ENCODE peak calls at places on chromosomes 3 and 15, in seven cellular contexts. One of them, this sample, is unnamed.

GRCh38 chr3:110620118-110620517 is 451.5 kb upstream of the NECTIN3 start:
- DNase-seq in lower leg skin: no peak
- DNase-seq in hippocampal formation: no peak
- DNase-seq in colonic mucosa: no peak
- DNase-seq in GM23248: no peak
- DNase-seq in neural crest cell: no peak
- DNase-seq in suprapubic skin: no peak
- DNase-seq in this sample: no peak

GRCh38 chr15:33644319-33644718 is 324.0 kb upstream of the CHRM5 start:
- DNase-seq in suprapubic skin: no peak
- DNase-seq in hippocampal formation: no peak
- DNase-seq in GM23248: no peak
- DNase-seq in lower leg skin: no peak
- DNase-seq in neural crest cell: no peak
- DNase-seq in colonic mucosa: no peak
- DNase-seq in this sample: no peak

GRCh38 chr15:45637552-45638033 is 2.8 kb downstream of the SQOR start:
- DNase-seq in lower leg skin: peak; percentile 89
- DNase-seq in hippocampal formation: peak; percentile 32
- DNase-seq in GM23248: peak; percentile 85
- DNase-seq in colonic mucosa: peak; percentile 76
- DNase-seq in neural crest cell: no peak
- DNase-seq in suprapubic skin: no peak
- DNase-seq in this sample: no peak

GRCh38 chr3:117526485-117527079 is 817.0 kb downstream of the TUSC7 start:
- DNase-seq in GM23248: peak; percentile 57
- DNase-seq in colonic mucosa: peak; percentile 27
- DNase-seq in suprapubic skin: no peak
- DNase-seq in hippocampal formation: peak; percentile 50
- DNase-seq in lower leg skin: no peak
- DNase-seq in neural crest cell: peak; percentile 15
- DNase-seq in this sample: no peak

GRCh38 chr15:87604857-87605446 is 651.6 kb downstream of the NTRK3 start:
- DNase-seq in hippocampal formation: no peak
- DNase-seq in colonic mucosa: no peak
- DNase-seq in GM23248: peak; percentile 18
- DNase-seq in lower leg skin: no peak
- DNase-seq in neural crest cell: peak; percentile 34
- DNase-seq in suprapubic skin: no peak
- DNase-seq in this sample: no peak

GRCh38 chr3:42790714-42791229 is 13.5 kb downstream of the HIGD1A start:
- DNase-seq in GM23248: no peak
- DNase-seq in colonic mucosa: no peak
- DNase-seq in suprapubic skin: no peak
- DNase-seq in neural crest cell: no peak
- DNase-seq in lower leg skin: no peak
- DNase-seq in hippocampal formation: no peak
- DNase-seq in this sample: no peak

GRCh38 chr3:134803051-134803505 is 8.0 kb downstream of the EPHB1 start:
- DNase-seq in lower leg skin: no peak
- DNase-seq in neural crest cell: no peak
- DNase-seq in colonic mucosa: no peak
- DNase-seq in suprapubic skin: no peak
- DNase-seq in GM23248: no peak
- DNase-seq in hippocampal formation: no peak
- DNase-seq in this sample: peak; percentile 28

GRCh38 chr15:74130849-74131617 is 647 bp downstream of the ISLR2 start:
- DNase-seq in lower leg skin: no peak
- DNase-seq in neural crest cell: no peak
- DNase-seq in colonic mucosa: no peak
- DNase-seq in hippocampal formation: no peak
- DNase-seq in GM23248: no peak
- DNase-seq in suprapubic skin: no peak
- DNase-seq in this sample: no peak

GRCh38 chr15:90667063-90667754 is 49.9 kb upstream of the BLM start:
- DNase-seq in lower leg skin: no peak
- DNase-seq in neural crest cell: no peak
- DNase-seq in GM23248: peak; percentile 21
- DNase-seq in hippocampal formation: no peak
- DNase-seq in colonic mucosa: no peak
- DNase-seq in suprapubic skin: no peak
- DNase-seq in this sample: no peak

GRCh38 chr3:112973325-112974177 is 1.4 kb downstream of the CD200R1 start:
- DNase-seq in lower leg skin: no peak
- DNase-seq in suprapubic skin: no peak
- DNase-seq in colonic mucosa: no peak
- DNase-seq in GM23248: no peak
- DNase-seq in hippocampal formation: no peak
- DNase-seq in neural crest cell: no peak
- DNase-seq in this sample: no peak

GRCh38 chr15:32849769-32850668 is 132.2 kb downstream of the GREM1 start:
- DNase-seq in colonic mucosa: no peak
- DNase-seq in hippocampal formation: no peak
- DNase-seq in suprapubic skin: no peak
- DNase-seq in GM23248: peak; percentile 89
- DNase-seq in neural crest cell: no peak
- DNase-seq in lower leg skin: no peak
- DNase-seq in this sample: no peak

GRCh38 chr15:49908571-49909295 is 210.3 kb downstream of the ATP8B4 start:
- DNase-seq in colonic mucosa: no peak
- DNase-seq in suprapubic skin: no peak
- DNase-seq in GM23248: no peak
- DNase-seq in neural crest cell: no peak
- DNase-seq in lower leg skin: no peak
- DNase-seq in hippocampal formation: no peak
- DNase-seq in this sample: no peak

GRCh38 chr3:184110316-184110725 is 13.5 kb downstream of the HTR3E start:
- DNase-seq in lower leg skin: no peak
- DNase-seq in neural crest cell: no peak
- DNase-seq in hippocampal formation: no peak
- DNase-seq in GM23248: peak; percentile 39
- DNase-seq in suprapubic skin: no peak
- DNase-seq in colonic mucosa: no peak
- DNase-seq in this sample: no peak

GRCh38 chr15:71708741-71709140 is 101.6 kb upstream of the NR2E3 start:
- DNase-seq in lower leg skin: no peak
- DNase-seq in suprapubic skin: no peak
- DNase-seq in hippocampal formation: no peak
- DNase-seq in neural crest cell: no peak
- DNase-seq in colonic mucosa: no peak
- DNase-seq in GM23248: peak; percentile 36
- DNase-seq in this sample: no peak

GRCh38 chr3:192571197-192571791 is 156.0 kb downstream of the FGF12 start:
- DNase-seq in suprapubic skin: no peak
- DNase-seq in GM23248: peak; percentile 82
- DNase-seq in lower leg skin: no peak
- DNase-seq in hippocampal formation: no peak
- DNase-seq in colonic mucosa: peak; percentile 17
- DNase-seq in neural crest cell: no peak
- DNase-seq in this sample: no peak

GRCh38 chr15:26910715-26911114 is 43.9 kb downstream of the GABRA5 start:
- DNase-seq in suprapubic skin: no peak
- DNase-seq in neural crest cell: no peak
- DNase-seq in lower leg skin: no peak
- DNase-seq in hippocampal formation: no peak
- DNase-seq in colonic mucosa: no peak
- DNase-seq in GM23248: no peak
- DNase-seq in this sample: no peak

GRCh38 chr3:167863811-167864558 is 128.5 kb downstream of the SERPINI1 start:
- DNase-seq in colonic mucosa: no peak
- DNase-seq in suprapubic skin: no peak
- DNase-seq in hippocampal formation: no peak
- DNase-seq in lower leg skin: no peak
- DNase-seq in neural crest cell: no peak
- DNase-seq in GM23248: no peak
- DNase-seq in this sample: no peak

GRCh38 chr15:90362936-90363212 is 10.8 kb downstream of the ZNF774 start:
- DNase-seq in suprapubic skin: no peak
- DNase-seq in colonic mucosa: no peak
- DNase-seq in lower leg skin: no peak
- DNase-seq in neural crest cell: no peak
- DNase-seq in GM23248: peak; percentile 97
- DNase-seq in hippocampal formation: no peak
- DNase-seq in this sample: no peak

GRCh38 chr15:40743921-40744809 is 10.9 kb downstream of the RMDN3 start:
- DNase-seq in suprapubic skin: peak; percentile 46
- DNase-seq in lower leg skin: no peak
- DNase-seq in GM23248: peak; percentile 93
- DNase-seq in neural crest cell: no peak
- DNase-seq in hippocampal formation: no peak
- DNase-seq in colonic mucosa: peak; percentile 22
- DNase-seq in this sample: no peak

GRCh38 chr3:12966847-12967750 is 106.1 kb downstream of the IQSEC1 start:
- DNase-seq in GM23248: peak; percentile 59
- DNase-seq in colonic mucosa: peak; percentile 34
- DNase-seq in neural crest cell: peak; percentile 32
- DNase-seq in suprapubic skin: peak; percentile 78
- DNase-seq in lower leg skin: no peak
- DNase-seq in hippocampal formation: no peak
- DNase-seq in this sample: no peak

GRCh38 chr3:122415104-122415744 is 638 bp downstream of the WDR5B start:
- DNase-seq in neural crest cell: no peak
- DNase-seq in suprapubic skin: no peak
- DNase-seq in GM23248: peak; percentile 67
- DNase-seq in colonic mucosa: peak; percentile 55
- DNase-seq in hippocampal formation: no peak
- DNase-seq in lower leg skin: no peak
- DNase-seq in this sample: no peak

GRCh38 chr15:90019611-90020010 is 18.5 kb downstream of the ZNF710 start:
- DNase-seq in suprapubic skin: no peak
- DNase-seq in colonic mucosa: no peak
- DNase-seq in GM23248: no peak
- DNase-seq in lower leg skin: no peak
- DNase-seq in hippocampal formation: no peak
- DNase-seq in neural crest cell: no peak
- DNase-seq in this sample: peak; percentile 71

GRCh38 chr15:36356978-36357582 is 222.3 kb upstream of the CDIN1 start:
- DNase-seq in hippocampal formation: no peak
- DNase-seq in suprapubic skin: no peak
- DNase-seq in GM23248: peak; percentile 84
- DNase-seq in lower leg skin: no peak
- DNase-seq in neural crest cell: no peak
- DNase-seq in colonic mucosa: no peak
- DNase-seq in this sample: no peak

GRCh38 chr3:24069045-24069444 is 124.0 kb downstream of the NR1D2 start:
- DNase-seq in suprapubic skin: no peak
- DNase-seq in hippocampal formation: no peak
- DNase-seq in GM23248: peak; percentile 20
- DNase-seq in neural crest cell: no peak
- DNase-seq in colonic mucosa: no peak
- DNase-seq in lower leg skin: no peak
- DNase-seq in this sample: no peak

GRCh38 chr3:14335774-14336413 is 66.5 kb upstream of the SLC6A6 start:
- DNase-seq in hippocampal formation: no peak
- DNase-seq in colonic mucosa: no peak
- DNase-seq in lower leg skin: no peak
- DNase-seq in suprapubic skin: peak; percentile 25
- DNase-seq in GM23248: no peak
- DNase-seq in neural crest cell: no peak
- DNase-seq in this sample: no peak

GRCh38 chr3:192825657-192826200 is 91.9 kb downstream of the MB21D2 start:
- DNase-seq in neural crest cell: no peak
- DNase-seq in hippocampal formation: no peak
- DNase-seq in colonic mucosa: peak; percentile 22
- DNase-seq in lower leg skin: no peak
- DNase-seq in GM23248: peak; percentile 34
- DNase-seq in suprapubic skin: no peak
- DNase-seq in this sample: no peak

GRCh38 chr3:12681586-12682371 is 17.9 kb upstream of the RAF1 start:
- DNase-seq in neural crest cell: no peak
- DNase-seq in GM23248: peak; percentile 92
- DNase-seq in colonic mucosa: no peak
- DNase-seq in suprapubic skin: no peak
- DNase-seq in lower leg skin: no peak
- DNase-seq in hippocampal formation: peak; percentile 40
- DNase-seq in this sample: no peak

GRCh38 chr3:161444678-161445077 is 51.9 kb upstream of the OTOL1 start:
- DNase-seq in suprapubic skin: no peak
- DNase-seq in lower leg skin: no peak
- DNase-seq in GM23248: no peak
- DNase-seq in hippocampal formation: no peak
- DNase-seq in colonic mucosa: no peak
- DNase-seq in neural crest cell: no peak
- DNase-seq in this sample: no peak

GRCh38 chr15:100078511-100079220 is 263.1 kb downstream of the ADAMTS17 start:
- DNase-seq in lower leg skin: no peak
- DNase-seq in colonic mucosa: no peak
- DNase-seq in suprapubic skin: no peak
- DNase-seq in hippocampal formation: no peak
- DNase-seq in GM23248: no peak
- DNase-seq in neural crest cell: no peak
- DNase-seq in this sample: no peak

GRCh38 chr15:100189319-100189718 is 152.5 kb downstream of the ADAMTS17 start:
- DNase-seq in neural crest cell: no peak
- DNase-seq in hippocampal formation: no peak
- DNase-seq in colonic mucosa: no peak
- DNase-seq in GM23248: no peak
- DNase-seq in lower leg skin: no peak
- DNase-seq in suprapubic skin: peak; percentile 29
- DNase-seq in this sample: peak; percentile 59

GRCh38 chr3:1499694-1500093 is 406.9 kb downstream of the CNTN6 start:
- DNase-seq in GM23248: no peak
- DNase-seq in neural crest cell: no peak
- DNase-seq in suprapubic skin: no peak
- DNase-seq in hippocampal formation: no peak
- DNase-seq in colonic mucosa: no peak
- DNase-seq in lower leg skin: no peak
- DNase-seq in this sample: no peak

GRCh38 chr3:39079530-39079929 is 27.7 kb downstream of the WDR48 start:
- DNase-seq in GM23248: no peak
- DNase-seq in lower leg skin: no peak
- DNase-seq in hippocampal formation: no peak
- DNase-seq in colonic mucosa: no peak
- DNase-seq in suprapubic skin: no peak
- DNase-seq in neural crest cell: no peak
- DNase-seq in this sample: no peak